ENCODE peak calls at places on chromosomes 2 and 18, in seven cellular contexts. Q, I, P, H, A, W and T are unnamed samples.

GRCh38 chr18:74333091-74333490 is 17.5 kb downstream of the C18orf63 start:
- DNase-seq in P (no peak), A (no peak), Q (no peak), I (no peak), H (no peak), W (no peak), T (no peak)

GRCh38 chr2:10668402-10669012 is 21.3 kb downstream of the NOL10 start:
- DNase-seq in P (no peak), A (no peak), H (peak), I (peak), Q (peak), W (no peak), T (no peak)

GRCh38 chr2:160427629-160428424 is 65.8 kb downstream of the RBMS1 start:
- DNase-seq in P (peak), I (peak), H (peak), W (peak), A (peak), Q (no peak), T (no peak)

GRCh38 chr2:102101097-102101843 is 41.3 kb upstream of the IL1R1 start:
- DNase-seq in P (no peak), A (no peak), Q (no peak), I (no peak), H (no peak), W (no peak), T (no peak)

GRCh38 chr2:1645761-1646476 is 98.4 kb downstream of the PXDN start:
- DNase-seq in W (no peak), A (no peak), Q (no peak), P (no peak), H (no peak), I (no peak), T (no peak)

GRCh38 chr2:101770672-101771071 is 73.2 kb downstream of the MAP4K4 start:
- DNase-seq in P (no peak), A (peak), Q (peak), I (no peak), H (no peak), W (no peak), T (no peak)

GRCh38 chr2:43192039-43192438 is 34.4 kb downstream of the ZFP36L2 start:
- DNase-seq in H (peak), I (no peak), Q (no peak), P (no peak), W (no peak), A (no peak), T (no peak)

GRCh38 chr18:75111673-75112485 is 97.1 kb downstream of the PTGR3 start:
- DNase-seq in I (no peak), W (no peak), Q (peak), H (no peak), A (no peak), P (no peak), T (no peak)

GRCh38 chr2:171181067-171182049 is 20.7 kb upstream of the TLK1 start:
- DNase-seq in H (no peak), P (no peak), W (no peak), A (no peak), Q (no peak), I (no peak), T (no peak)

GRCh38 chr2:100733344-100734187 is 86.4 kb upstream of the NPAS2 start:
- DNase-seq in Q (no peak), H (no peak), A (no peak), W (no peak), I (peak), P (no peak), T (no peak)

GRCh38 chr18:10406172-10406663 is 48.2 kb upstream of the APCDD1 start:
- DNase-seq in Q (no peak), I (no peak), W (no peak), P (no peak), A (no peak), H (no peak), T (no peak)

GRCh38 chr2:24721470-24721869 is 71.7 kb downstream of the PTRHD1 start:
- DNase-seq in Q (no peak), W (no peak), H (no peak), P (no peak), A (no peak), I (peak), T (no peak)

GRCh38 chr2:110755494-110756078 is 23.2 kb downstream of the ACOXL start:
- DNase-seq in H (no peak), Q (peak), P (no peak), I (no peak), W (no peak), A (peak), T (no peak)